ENCODE peak calls at places on chromosomes 11 and 22, in five cellular contexts. One of them, this sample, is unnamed.

GRCh38 chr11:2653930-2654739 is 45.7 kb downstream of the KCNQ1OT1 start:
- DNase-seq in tibial artery: no peak
- DNase-seq in colonic mucosa: peak; percentile 12
- DNase-seq in cardiac muscle cell: no peak
- DNase-seq in left ventricle myocardium inferior: no peak
- DNase-seq in this sample: no peak

GRCh38 chr11:29809121-29809520 is 207.7 kb downstream of the KCNA4 start:
- DNase-seq in tibial artery: no peak
- DNase-seq in colonic mucosa: no peak
- DNase-seq in cardiac muscle cell: no peak
- DNase-seq in left ventricle myocardium inferior: no peak
- DNase-seq in this sample: no peak

GRCh38 chr11:8034604-8035224 is 46.3 kb upstream of the TUB start:
- DNase-seq in tibial artery: no peak
- DNase-seq in colonic mucosa: no peak
- DNase-seq in cardiac muscle cell: no peak
- DNase-seq in left ventricle myocardium inferior: no peak
- DNase-seq in this sample: no peak

GRCh38 chr11:75945925-75946324 is 130.9 kb downstream of the UVRAG start:
- DNase-seq in tibial artery: no peak
- DNase-seq in colonic mucosa: no peak
- DNase-seq in cardiac muscle cell: no peak
- DNase-seq in left ventricle myocardium inferior: no peak
- DNase-seq in this sample: no peak

GRCh38 chr11:65573391-65574146 is 1.2 kb downstream of the FAM89B start:
- DNase-seq in tibial artery: no peak
- DNase-seq in colonic mucosa: peak; percentile 57
- DNase-seq in cardiac muscle cell: no peak
- DNase-seq in left ventricle myocardium inferior: no peak
- DNase-seq in this sample: no peak

GRCh38 chr11:67117667-67118058 is 1.4 kb upstream of the KDM2A start:
- DNase-seq in tibial artery: peak; percentile 19
- DNase-seq in colonic mucosa: peak; percentile 38
- DNase-seq in cardiac muscle cell: no peak
- DNase-seq in left ventricle myocardium inferior: peak; percentile 38
- DNase-seq in this sample: peak; percentile 51

GRCh38 chr11:120801801-120802689 is 221.9 kb upstream of the TBCEL start:
- DNase-seq in tibial artery: peak; percentile 41
- DNase-seq in colonic mucosa: peak; percentile 65
- DNase-seq in cardiac muscle cell: peak; percentile 81
- DNase-seq in left ventricle myocardium inferior: peak; percentile 44
- DNase-seq in this sample: peak; percentile 14

GRCh38 chr22:16956290-16956689 is 51.7 kb downstream of the GAB4 start:
- DNase-seq in tibial artery: no peak
- DNase-seq in colonic mucosa: no peak
- DNase-seq in cardiac muscle cell: no peak
- DNase-seq in left ventricle myocardium inferior: no peak
- DNase-seq in this sample: no peak

GRCh38 chr11:32430586-32431357 is 4.6 kb downstream of the WT1 start:
- DNase-seq in tibial artery: no peak
- DNase-seq in colonic mucosa: no peak
- DNase-seq in cardiac muscle cell: peak; percentile 61
- DNase-seq in left ventricle myocardium inferior: no peak
- DNase-seq in this sample: no peak

GRCh38 chr11:67311556-67312082 is 8.3 kb downstream of the SSH3 start:
- DNase-seq in tibial artery: no peak
- DNase-seq in colonic mucosa: no peak
- DNase-seq in cardiac muscle cell: no peak
- DNase-seq in left ventricle myocardium inferior: no peak
- DNase-seq in this sample: no peak

GRCh38 chr11:59426361-59427067 is at the start of gene OR5A2:
- DNase-seq in tibial artery: no peak
- DNase-seq in colonic mucosa: no peak
- DNase-seq in cardiac muscle cell: no peak
- DNase-seq in left ventricle myocardium inferior: no peak
- DNase-seq in this sample: no peak

GRCh38 chr11:12684821-12685220 is 10.6 kb downstream of the TEAD1 start:
- DNase-seq in tibial artery: no peak
- DNase-seq in colonic mucosa: peak; percentile 77
- DNase-seq in cardiac muscle cell: no peak
- DNase-seq in left ventricle myocardium inferior: no peak
- DNase-seq in this sample: no peak

GRCh38 chr11:116452447-116452846 is 320.3 kb downstream of the BUD13 start:
- DNase-seq in tibial artery: no peak
- DNase-seq in colonic mucosa: no peak
- DNase-seq in cardiac muscle cell: no peak
- DNase-seq in left ventricle myocardium inferior: no peak
- DNase-seq in this sample: no peak

GRCh38 chr11:68242616-68243015 is 29.2 kb downstream of the C11orf24 start:
- DNase-seq in tibial artery: no peak
- DNase-seq in colonic mucosa: no peak
- DNase-seq in cardiac muscle cell: no peak
- DNase-seq in left ventricle myocardium inferior: no peak
- DNase-seq in this sample: no peak

GRCh38 chr11:117833401-117833891 is 8.9 kb upstream of the FXYD2 start:
- DNase-seq in tibial artery: peak; percentile 16
- DNase-seq in colonic mucosa: peak; percentile 87
- DNase-seq in cardiac muscle cell: no peak
- DNase-seq in left ventricle myocardium inferior: no peak
- DNase-seq in this sample: no peak

GRCh38 chr11:126857860-126858808 is 142.4 kb downstream of the KIRREL3 start:
- DNase-seq in tibial artery: no peak
- DNase-seq in colonic mucosa: no peak
- DNase-seq in cardiac muscle cell: no peak
- DNase-seq in left ventricle myocardium inferior: no peak
- DNase-seq in this sample: no peak

GRCh38 chr11:45339754-45340519 is 53.8 kb upstream of the SYT13 start:
- DNase-seq in tibial artery: peak; percentile 96
- DNase-seq in colonic mucosa: peak; percentile 96
- DNase-seq in cardiac muscle cell: peak; percentile 97
- DNase-seq in left ventricle myocardium inferior: peak; percentile 95
- DNase-seq in this sample: peak; percentile 76
- H3K4me3 ChIP-seq in tibial artery: peak overlapping the region; percentile 19
- H3K4me3 ChIP-seq in colonic mucosa: no peak overlapping the region
- H3K4me3 ChIP-seq in cardiac muscle cell: no peak overlapping the region
- H3K4me3 ChIP-seq in left ventricle myocardium inferior: peak overlapping the region; percentile 46
- H3K4me3 ChIP-seq in this sample: peak overlapping the region; percentile 47

GRCh38 chr11:125578783-125579182 is 9.5 kb downstream of the EI24 start:
- DNase-seq in tibial artery: no peak
- DNase-seq in colonic mucosa: no peak
- DNase-seq in cardiac muscle cell: no peak
- DNase-seq in left ventricle myocardium inferior: no peak
- DNase-seq in this sample: no peak

GRCh38 chr11:125569913-125570621 is 790 bp downstream of the EI24 start:
- DNase-seq in tibial artery: no peak
- DNase-seq in colonic mucosa: no peak
- DNase-seq in cardiac muscle cell: no peak
- DNase-seq in left ventricle myocardium inferior: no peak
- DNase-seq in this sample: no peak

GRCh38 chr11:125568970-125569912 is at the start of gene EI24:
- DNase-seq in tibial artery: peak; percentile 89
- DNase-seq in colonic mucosa: peak; percentile 90
- DNase-seq in cardiac muscle cell: peak; percentile 97
- DNase-seq in left ventricle myocardium inferior: peak; percentile 93
- DNase-seq in this sample: peak; percentile 95

GRCh38 chr11:125570952-125571351 is 1.7 kb downstream of the EI24 start:
- DNase-seq in tibial artery: no peak
- DNase-seq in colonic mucosa: no peak
- DNase-seq in cardiac muscle cell: no peak
- DNase-seq in left ventricle myocardium inferior: no peak
- DNase-seq in this sample: no peak

GRCh38 chr11:125572916-125573315 is 3.6 kb downstream of the EI24 start:
- DNase-seq in tibial artery: no peak
- DNase-seq in colonic mucosa: no peak
- DNase-seq in cardiac muscle cell: no peak
- DNase-seq in left ventricle myocardium inferior: no peak
- DNase-seq in this sample: no peak
- H3K36me3 ChIP-seq in tibial artery: peaks cover 48% of the 10 kb centered on the region
- H3K36me3 ChIP-seq in colonic mucosa: peaks cover 5% of the 10 kb centered on the region
- H3K36me3 ChIP-seq in cardiac muscle cell: peaks cover 38% of the 10 kb centered on the region
- H3K36me3 ChIP-seq in left ventricle myocardium inferior: peaks cover 53% of the 10 kb centered on the region
- H3K36me3 ChIP-seq in this sample: peaks cover 10% of the 10 kb centered on the region

GRCh38 chr11:60906132-60906972 is at the start of gene PRPF19:
- DNase-seq in tibial artery: peak; percentile 97
- DNase-seq in colonic mucosa: peak; percentile 99
- DNase-seq in cardiac muscle cell: peak; percentile 98
- DNase-seq in left ventricle myocardium inferior: peak; percentile 97
- DNase-seq in this sample: peak; percentile 95

GRCh38 chr11:60905551-60906113 is 753 bp downstream of the PRPF19 start:
- DNase-seq in tibial artery: no peak
- DNase-seq in colonic mucosa: peak; percentile 44
- DNase-seq in cardiac muscle cell: no peak
- DNase-seq in left ventricle myocardium inferior: no peak
- DNase-seq in this sample: no peak

GRCh38 chr11:60902625-60903024 is 3.8 kb downstream of the PRPF19 start:
- DNase-seq in tibial artery: no peak
- DNase-seq in colonic mucosa: no peak
- DNase-seq in cardiac muscle cell: no peak
- DNase-seq in left ventricle myocardium inferior: no peak
- DNase-seq in this sample: no peak

GRCh38 chr11:60908803-60909202 is 2.4 kb upstream of the PRPF19 start:
- DNase-seq in tibial artery: no peak
- DNase-seq in colonic mucosa: no peak
- DNase-seq in cardiac muscle cell: no peak
- DNase-seq in left ventricle myocardium inferior: no peak
- DNase-seq in this sample: no peak

DNA sequence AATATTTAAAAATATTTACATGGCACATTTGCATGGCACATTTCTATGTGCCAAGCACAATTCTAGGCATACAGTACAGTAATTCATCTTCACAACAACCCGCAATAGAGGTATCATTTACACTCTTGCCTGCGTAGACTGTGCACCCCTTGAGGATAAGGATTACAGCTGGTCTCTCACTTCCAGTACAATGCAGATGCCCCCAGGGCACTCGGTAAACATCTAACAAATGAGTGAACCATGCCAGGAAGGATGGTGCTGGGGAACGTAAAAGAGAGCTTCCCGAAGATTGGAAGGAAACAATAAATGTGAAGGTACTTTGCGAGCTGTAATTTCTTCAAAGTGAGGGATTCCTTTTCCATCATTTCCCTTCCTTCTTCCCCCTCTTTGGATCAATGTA is 1.3 kb downstream of the PRPF19 start:
- DNase-seq in tibial artery: no peak
- DNase-seq in colonic mucosa: no peak
- DNase-seq in cardiac muscle cell: no peak
- DNase-seq in left ventricle myocardium inferior: no peak
- DNase-seq in this sample: no peak
- H3K4me3 ChIP-seq in tibial artery: peak overlapping the region; percentile 95
- H3K4me3 ChIP-seq in colonic mucosa: peak overlapping the region; percentile 71
- H3K4me3 ChIP-seq in cardiac muscle cell: no peak overlapping the region
- H3K4me3 ChIP-seq in left ventricle myocardium inferior: peak overlapping the region; percentile 90
- H3K4me3 ChIP-seq in this sample: peak overlapping the region; percentile 93

DNA sequence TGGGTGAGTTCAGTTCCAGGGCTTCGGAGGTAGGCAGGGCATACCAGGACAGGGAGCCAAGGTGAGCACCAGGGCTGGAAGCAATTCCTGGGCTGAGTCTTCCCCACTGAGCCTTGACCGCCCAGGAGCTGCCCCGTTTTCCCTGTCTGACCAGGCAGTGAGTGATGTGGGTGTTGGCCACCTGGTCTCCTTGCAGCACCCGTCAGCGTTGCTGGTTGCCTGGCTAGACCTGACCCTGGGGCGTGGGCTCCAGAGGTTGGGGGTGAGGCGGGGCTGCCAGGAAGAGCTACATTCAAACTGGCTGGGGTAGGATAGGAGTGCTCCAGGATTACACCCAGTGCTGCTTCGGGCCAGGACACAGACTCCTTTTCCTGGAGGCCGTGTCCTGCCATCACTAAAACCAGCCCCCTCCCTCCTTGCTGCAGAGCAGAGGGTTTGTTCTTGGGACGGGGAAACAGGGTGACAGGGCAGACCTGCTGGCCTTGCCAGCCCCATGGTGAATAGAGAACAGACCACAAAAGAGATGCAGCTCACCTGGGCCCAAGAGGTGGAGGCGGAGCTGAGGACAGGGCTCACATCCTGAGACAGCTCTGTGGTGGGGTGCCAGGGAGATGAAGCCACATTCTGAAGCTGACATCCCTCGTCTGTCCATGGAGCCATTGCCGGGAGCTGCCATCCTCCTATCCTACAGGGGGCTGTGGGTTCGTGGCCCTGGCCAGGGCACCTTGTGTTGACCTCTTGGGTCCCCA is 14.2 kb downstream of the INCENP start:
- DNase-seq in tibial artery: no peak
- DNase-seq in colonic mucosa: no peak
- DNase-seq in cardiac muscle cell: no peak
- DNase-seq in left ventricle myocardium inferior: no peak
- DNase-seq in this sample: no peak
- H3K36me3 ChIP-seq in tibial artery: peaks cover 47% of the 10 kb centered on the region
- H3K36me3 ChIP-seq in colonic mucosa: peaks cover 10% of the 10 kb centered on the region
- H3K36me3 ChIP-seq in cardiac muscle cell: peaks cover 9% of the 10 kb centered on the region
- H3K36me3 ChIP-seq in left ventricle myocardium inferior: peaks cover 36% of the 10 kb centered on the region
- H3K36me3 ChIP-seq in this sample: peaks cover 37% of the 10 kb centered on the region

DNA sequence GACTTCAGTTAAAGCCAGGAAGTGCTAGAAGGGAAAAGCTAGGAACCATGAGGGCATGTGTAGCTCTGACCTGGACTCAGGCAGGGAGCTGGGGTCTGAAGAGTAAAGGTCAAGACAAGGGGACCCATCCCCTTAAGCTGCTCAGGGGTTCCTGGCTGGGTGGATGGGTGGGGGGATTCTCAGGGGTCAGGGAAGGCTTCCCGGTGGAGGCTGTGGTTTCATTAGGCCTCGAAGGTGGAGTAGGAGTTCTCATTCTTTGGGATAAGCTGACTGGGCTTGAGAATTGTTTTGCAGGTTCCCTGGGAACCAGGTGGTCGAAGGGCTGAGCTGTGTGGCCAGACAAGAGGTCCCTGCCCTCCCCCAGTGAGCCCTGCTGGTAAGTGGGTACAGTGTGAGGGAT is 1.2 kb downstream of the PHETA2 start:
- DNase-seq in tibial artery: no peak
- DNase-seq in colonic mucosa: no peak
- DNase-seq in cardiac muscle cell: no peak
- DNase-seq in left ventricle myocardium inferior: no peak
- DNase-seq in this sample: no peak
- H3K4me3 ChIP-seq in tibial artery: peak overlapping the region; percentile 82
- H3K4me3 ChIP-seq in colonic mucosa: no peak overlapping the region
- H3K4me3 ChIP-seq in cardiac muscle cell: no peak overlapping the region
- H3K4me3 ChIP-seq in left ventricle myocardium inferior: peak overlapping the region; percentile 77
- H3K4me3 ChIP-seq in this sample: no peak overlapping the region

GRCh38 chr11:69639843-69640242 is 1.1 kb upstream of the CCND1 start:
- DNase-seq in tibial artery: no peak
- DNase-seq in colonic mucosa: no peak
- DNase-seq in cardiac muscle cell: no peak
- DNase-seq in left ventricle myocardium inferior: no peak
- DNase-seq in this sample: no peak
- H3K36me3 ChIP-seq in tibial artery: no peaks in the 10 kb centered on the region
- H3K36me3 ChIP-seq in colonic mucosa: no peaks in the 10 kb centered on the region
- H3K36me3 ChIP-seq in cardiac muscle cell: no peaks in the 10 kb centered on the region
- H3K36me3 ChIP-seq in left ventricle myocardium inferior: peaks cover 11% of the 10 kb centered on the region
- H3K36me3 ChIP-seq in this sample: no peaks in the 10 kb centered on the region